ENCODE peak calls at places on chromosomes 7 and 10, in five cellular contexts. I is CMK, O is NCI-H1436, A is iris pigment epithelial cell, V is brain microvascular endothelial cell. Z is an unnamed sample.

GRCh38 chr10:95480102-95480900 is 80.9 kb downstream of the SORBS1 start:
- DNase-seq in I (no peak), O (no peak), A (no peak), V (no peak), Z (no peak)

GRCh38 chr7:30162622-30163124 is 27.9 kb downstream of the MTURN start:
- DNase-seq in I (no peak), O (peak; percentile 97), A (peak; percentile 75), V (peak; percentile 73), Z (no peak)

GRCh38 chr7:132161231-132161915 is 414.9 kb downstream of the PLXNA4 start:
- DNase-seq in I (no peak), O (no peak), A (no peak), V (no peak), Z (no peak)

GRCh38 chr10:102641398-102641797 is 2.9 kb upstream of the TRIM8 start:
- DNase-seq in I (no peak), O (no peak), A (no peak), V (no peak), Z (no peak)

GRCh38 chr10:67722113-67722512 is 26.1 kb upstream of the CTNNA3 start:
- DNase-seq in I (no peak), O (no peak), A (no peak), V (no peak), Z (no peak)

GRCh38 chr7:129665013-129665401 is 53.5 kb downstream of the NRF1 start:
- DNase-seq in I (no peak), O (no peak), A (peak; percentile 99), V (peak; percentile 97), Z (peak; percentile 65)

GRCh38 chr10:26787362-26787761 is 73.4 kb downstream of the ABI1 start:
- DNase-seq in I (no peak), O (no peak), A (no peak), V (no peak), Z (no peak)

GRCh38 chr7:24573008-24573553 is at the start of gene PALS2:
- DNase-seq in I (no peak), O (peak; percentile 74), A (peak; percentile 76), V (peak; percentile 29), Z (peak; percentile 83)

GRCh38 chr7:95066736-95067530 is 159.5 kb downstream of the PPP1R9A start:
- DNase-seq in I (no peak), O (no peak), A (peak; percentile 30), V (peak; percentile 63), Z (peak; percentile 77)

GRCh38 chr7:83913174-83913573 is 264.2 kb upstream of the SEMA3E start:
- DNase-seq in I (no peak), O (no peak), A (no peak), V (no peak), Z (no peak)

GRCh38 chr10:89115876-89116627 is 91.1 kb downstream of the CH25H start:
- DNase-seq in I (no peak), O (no peak), A (peak; percentile 56), V (peak; percentile 62), Z (peak; percentile 44)

GRCh38 chr7:109335951-109336350 is 766.3 kb downstream of the DNAJB9 start:
- DNase-seq in I (no peak), O (no peak), A (no peak), V (no peak), Z (no peak)

GRCh38 chr7:155741805-155742204 is 70.5 kb downstream of the SHH start:
- DNase-seq in I (no peak), O (no peak), A (no peak), V (no peak), Z (no peak)

GRCh38 chr7:71132521-71133231 is 732 bp downstream of the GALNT17 start:
- DNase-seq in I (no peak), O (no peak), A (peak; percentile 11), V (no peak), Z (no peak)

GRCh38 chr10:81018898-81019890 is 481.5 kb downstream of the SH2D4B start:
- DNase-seq in I (peak; percentile 26), O (peak; percentile 43), A (peak; percentile 44), V (peak; percentile 32), Z (peak; percentile 83)

GRCh38 chr7:50959991-50960390 is 177.3 kb upstream of the GRB10 start:
- DNase-seq in I (no peak), O (no peak), A (no peak), V (no peak), Z (no peak)

GRCh38 chr10:79047875-79048638 is 20.7 kb upstream of the ZMIZ1 start:
- DNase-seq in I (peak; percentile 68), O (no peak), A (no peak), V (no peak), Z (no peak)

GRCh38 chr10:99579971-99580370 is 40.3 kb downstream of the SLC25A28 start:
- DNase-seq in I (no peak), O (no peak), A (no peak), V (no peak), Z (no peak)

GRCh38 chr10:102982281-102982680 is 64.2 kb downstream of the CNNM2 start:
- DNase-seq in I (no peak), O (no peak), A (no peak), V (no peak), Z (no peak)

GRCh38 chr10:95864906-95865813 is 42.6 kb upstream of the CC2D2B start:
- DNase-seq in I (no peak), O (peak; percentile 18), A (peak; percentile 90), V (peak; percentile 77), Z (peak; percentile 49)

GRCh38 chr7:131431289-131431688 is 103.6 kb downstream of the MKLN1 start:
- DNase-seq in I (no peak), O (no peak), A (peak; percentile 56), V (peak; percentile 31), Z (no peak)

GRCh38 chr7:91267558-91267955 is 3.3 kb downstream of the FZD1 start:
- DNase-seq in I (no peak), O (no peak), A (peak; percentile 62), V (no peak), Z (peak; percentile 58)

GRCh38 chr10:4294271-4294670 is 509.3 kb upstream of the KLF6 start:
- DNase-seq in I (no peak), O (no peak), A (no peak), V (no peak), Z (no peak)

GRCh38 chr7:39252916-39253315 is 275.2 kb downstream of the POU6F2 start:
- DNase-seq in I (no peak), O (no peak), A (peak; percentile 16), V (peak; percentile 22), Z (no peak)

GRCh38 chr10:74058658-74059057 is 60.7 kb downstream of the VCL start:
- DNase-seq in I (peak; percentile 45), O (peak; percentile 52), A (peak; percentile 40), V (no peak), Z (peak; percentile 69)

GRCh38 chr10:63010203-63010602 is 122.9 kb upstream of the NRBF2 start:
- DNase-seq in I (no peak), O (no peak), A (no peak), V (no peak), Z (no peak)

GRCh38 chr10:17368708-17369272 is 85.6 kb downstream of the ST8SIA6 start:
- DNase-seq in I (no peak), O (no peak), A (no peak), V (no peak), Z (no peak)

GRCh38 chr10:14837003-14837755 is 658 bp downstream of the CDNF start:
- DNase-seq in I (no peak), O (no peak), A (no peak), V (no peak), Z (no peak)

GRCh38 chr10:74705361-74705980 is 120.9 kb upstream of the KAT6B start:
- DNase-seq in I (no peak), O (peak; percentile 10), A (no peak), V (no peak), Z (no peak)

GRCh38 chr7:65946895-65947294 is 35.1 kb downstream of the GUSB start:
- DNase-seq in I (no peak), O (no peak), A (peak; percentile 72), V (peak; percentile 58), Z (no peak)

GRCh38 chr10:98262571-98262970 is 5.4 kb downstream of the LOXL4 start:
- DNase-seq in I (peak; percentile 61), O (peak; percentile 17), A (peak; percentile 39), V (no peak), Z (no peak)

GRCh38 chr7:94298943-94299342 is 95.8 kb upstream of the COL1A2 start:
- DNase-seq in I (no peak), O (no peak), A (peak; percentile 82), V (peak; percentile 56), Z (no peak)

GRCh38 chr7:22356855-22357310 is at the start of gene RAPGEF5:
- DNase-seq in I (no peak), O (peak; percentile 53), A (no peak), V (no peak), Z (peak; percentile 43)

GRCh38 chr7:73521636-73522080 is 435 bp downstream of the BAZ1B start:
- DNase-seq in I (no peak), O (peak; percentile 65), A (peak; percentile 47), V (no peak), Z (no peak)

GRCh38 chr10:60937022-60937421 is 7.0 kb downstream of the RHOBTB1 start:
- DNase-seq in I (no peak), O (no peak), A (no peak), V (no peak), Z (no peak)

GRCh38 chr10:110206988-110207804 is at the start of gene MXI1:
- DNase-seq in I (no peak), O (no peak), A (peak; percentile 88), V (peak; percentile 90), Z (peak; percentile 85)

GRCh38 chr10:133365461-133366129 is 7.6 kb downstream of the ECHS1 start:
- DNase-seq in I (no peak), O (no peak), A (no peak), V (no peak), Z (no peak)

GRCh38 chr10:111102381-111102973 is 25.6 kb downstream of the ADRA2A start:
- DNase-seq in I (no peak), O (no peak), A (no peak), V (no peak), Z (no peak)

GRCh38 chr10:624605-625334 is 64.7 kb downstream of the DIP2C start:
- DNase-seq in I (no peak), O (peak; percentile 68), A (peak; percentile 77), V (peak; percentile 91), Z (no peak)

GRCh38 chr10:18097524-18097923 is 42.7 kb upstream of the CACNB2 start:
- DNase-seq in I (no peak), O (no peak), A (peak; percentile 45), V (peak; percentile 11), Z (no peak)